ENCODE peak calls at places on chromosomes 7 and 10, in five cellular contexts. One of them, this sample, is unnamed. For H3K4me1 and H3K36me3, the result is how much of the 10 kb centered on the place peaks cover.

GRCh38 chr10:119625570-119626280 is 25.5 kb upstream of the BAG3 start:
- DNase-seq in upper lobe of right lung: no peak
- DNase-seq in psoas muscle: no peak
- DNase-seq in adrenal gland: no peak
- DNase-seq in suprapubic skin: no peak
- DNase-seq in this sample: no peak

GRCh38 chr7:143126146-143126545 is 5.7 kb upstream of the PIP start:
- DNase-seq in upper lobe of right lung: no peak
- DNase-seq in adrenal gland: no peak
- DNase-seq in psoas muscle: no peak
- DNase-seq in suprapubic skin: no peak
- DNase-seq in this sample: no peak

GRCh38 chr7:25860206-25860881 is 291.7 kb upstream of the NFE2L3 start:
- DNase-seq in upper lobe of right lung: no peak
- DNase-seq in psoas muscle: no peak
- DNase-seq in adrenal gland: no peak
- DNase-seq in suprapubic skin: no peak
- DNase-seq in this sample: no peak

GRCh38 chr7:46559194-46559576 is 638.1 kb upstream of the IGFBP3 start:
- DNase-seq in adrenal gland: no peak
- DNase-seq in psoas muscle: no peak
- DNase-seq in suprapubic skin: no peak
- DNase-seq in upper lobe of right lung: no peak
- DNase-seq in this sample: no peak

GRCh38 chr10:124493191-124493936 is 31.7 kb downstream of the LHPP start:
- DNase-seq in adrenal gland: no peak
- DNase-seq in upper lobe of right lung: no peak
- DNase-seq in psoas muscle: peak
- DNase-seq in suprapubic skin: no peak
- DNase-seq in this sample: no peak

GRCh38 chr7:79774150-79774549 is 320.7 kb upstream of the MAGI2 start:
- DNase-seq in psoas muscle: no peak
- DNase-seq in upper lobe of right lung: no peak
- DNase-seq in adrenal gland: no peak
- DNase-seq in suprapubic skin: no peak
- DNase-seq in this sample: no peak

GRCh38 chr10:131243076-131243475 is 68.4 kb downstream of the TCERG1L start:
- DNase-seq in adrenal gland: no peak
- DNase-seq in psoas muscle: no peak
- DNase-seq in suprapubic skin: no peak
- DNase-seq in upper lobe of right lung: peak
- DNase-seq in this sample: no peak

GRCh38 chr10:119364941-119365340 is 157.6 kb downstream of the GRK5 start:
- DNase-seq in upper lobe of right lung: no peak
- DNase-seq in adrenal gland: no peak
- DNase-seq in psoas muscle: no peak
- DNase-seq in suprapubic skin: no peak
- DNase-seq in this sample: no peak

GRCh38 chr10:49185213-49185612 is 3.0 kb downstream of the TMEM273 start:
- DNase-seq in psoas muscle: no peak
- DNase-seq in suprapubic skin: no peak
- DNase-seq in adrenal gland: no peak
- DNase-seq in upper lobe of right lung: no peak
- DNase-seq in this sample: no peak

GRCh38 chr10:69959911-69960310 is 92.7 kb upstream of the MACROH2A2 start:
- DNase-seq in psoas muscle: no peak
- DNase-seq in upper lobe of right lung: no peak
- DNase-seq in adrenal gland: peak
- DNase-seq in suprapubic skin: no peak
- DNase-seq in this sample: no peak

GRCh38 chr7:104936546-104936945 is 77.5 kb upstream of the KMT2E start:
- DNase-seq in adrenal gland: no peak
- DNase-seq in suprapubic skin: no peak
- DNase-seq in upper lobe of right lung: no peak
- DNase-seq in psoas muscle: no peak
- DNase-seq in this sample: no peak

GRCh38 chr10:3071405-3072198 is 4.3 kb downstream of the PFKP start:
- DNase-seq in psoas muscle: no peak
- DNase-seq in adrenal gland: no peak
- DNase-seq in upper lobe of right lung: no peak
- DNase-seq in suprapubic skin: no peak
- DNase-seq in this sample: no peak

GRCh38 chr10:89207181-89207800 is at the start of gene CH25H:
- DNase-seq in suprapubic skin: peak
- DNase-seq in upper lobe of right lung: peak
- DNase-seq in psoas muscle: peak
- DNase-seq in adrenal gland: peak
- DNase-seq in this sample: no peak

GRCh38 chr10:24574578-24575155 is 149.0 kb downstream of the ARHGAP21 start:
- DNase-seq in adrenal gland: no peak
- DNase-seq in suprapubic skin: no peak
- DNase-seq in upper lobe of right lung: no peak
- DNase-seq in psoas muscle: no peak
- DNase-seq in this sample: no peak

GRCh38 chr7:52009195-52009594 is 692.6 kb upstream of the COBL start:
- DNase-seq in suprapubic skin: no peak
- DNase-seq in upper lobe of right lung: no peak
- DNase-seq in adrenal gland: no peak
- DNase-seq in psoas muscle: no peak
- DNase-seq in this sample: no peak

GRCh38 chr10:118595598-118596425 is at the start of gene PRLHR:
- DNase-seq in adrenal gland: peak
- DNase-seq in psoas muscle: no peak
- DNase-seq in upper lobe of right lung: no peak
- DNase-seq in suprapubic skin: no peak
- DNase-seq in this sample: no peak

GRCh38 chr10:131739201-131739600 is 161.6 kb upstream of the PPP2R2D start:
- DNase-seq in suprapubic skin: no peak
- DNase-seq in adrenal gland: no peak
- DNase-seq in psoas muscle: peak
- DNase-seq in upper lobe of right lung: no peak
- DNase-seq in this sample: no peak

GRCh38 chr10:89663144-89663543 is 18.1 kb upstream of the PANK1 start:
- DNase-seq in psoas muscle: no peak
- DNase-seq in suprapubic skin: no peak
- DNase-seq in adrenal gland: no peak
- DNase-seq in upper lobe of right lung: no peak
- DNase-seq in this sample: no peak

GRCh38 chr10:19767876-19768275 is 48.4 kb upstream of the PLXDC2 start:
- DNase-seq in upper lobe of right lung: no peak
- DNase-seq in suprapubic skin: no peak
- DNase-seq in adrenal gland: no peak
- DNase-seq in psoas muscle: no peak
- DNase-seq in this sample: no peak

GRCh38 chr10:3886666-3887251 is 101.8 kb upstream of the KLF6 start:
- DNase-seq in psoas muscle: peak
- DNase-seq in adrenal gland: peak
- DNase-seq in suprapubic skin: no peak
- DNase-seq in upper lobe of right lung: no peak
- DNase-seq in this sample: no peak

GRCh38 chr7:120989571-120990220 is 1.2 kb downstream of the CPED1 start:
- DNase-seq in adrenal gland: peak
- DNase-seq in suprapubic skin: no peak
- DNase-seq in upper lobe of right lung: no peak
- DNase-seq in psoas muscle: peak
- DNase-seq in this sample: no peak

GRCh38 chr10:122054046-122055025 is 65.4 kb downstream of the TACC2 start:
- DNase-seq in adrenal gland: no peak
- DNase-seq in suprapubic skin: no peak
- DNase-seq in upper lobe of right lung: peak
- DNase-seq in psoas muscle: peak
- DNase-seq in this sample: no peak

GRCh38 chr7:141115949-141116348 is 42.1 kb downstream of the TMEM178B start:
- DNase-seq in suprapubic skin: no peak
- DNase-seq in psoas muscle: no peak
- DNase-seq in adrenal gland: no peak
- DNase-seq in upper lobe of right lung: no peak
- DNase-seq in this sample: no peak

GRCh38 chr10:15562578-15562977 is 157.1 kb downstream of the ITGA8 start:
- DNase-seq in suprapubic skin: no peak
- DNase-seq in upper lobe of right lung: no peak
- DNase-seq in adrenal gland: no peak
- DNase-seq in psoas muscle: no peak
- DNase-seq in this sample: no peak

GRCh38 chr10:15571570-15571969 is 148.2 kb downstream of the ITGA8 start:
- DNase-seq in suprapubic skin: no peak
- DNase-seq in upper lobe of right lung: no peak
- DNase-seq in adrenal gland: peak
- DNase-seq in psoas muscle: no peak
- DNase-seq in this sample: no peak

GRCh38 chr10:15563161-15563715 is 156.5 kb downstream of the ITGA8 start:
- DNase-seq in upper lobe of right lung: no peak
- DNase-seq in suprapubic skin: no peak
- DNase-seq in adrenal gland: no peak
- DNase-seq in psoas muscle: no peak
- DNase-seq in this sample: no peak

GRCh38 chr10:15562116-15562515 is 157.6 kb downstream of the ITGA8 start:
- DNase-seq in upper lobe of right lung: no peak
- DNase-seq in adrenal gland: no peak
- DNase-seq in suprapubic skin: no peak
- DNase-seq in psoas muscle: no peak
- DNase-seq in this sample: no peak

GRCh38 chr10:15567952-15568351 is 151.8 kb downstream of the ITGA8 start:
- DNase-seq in suprapubic skin: no peak
- DNase-seq in upper lobe of right lung: no peak
- DNase-seq in psoas muscle: no peak
- DNase-seq in adrenal gland: no peak
- DNase-seq in this sample: no peak
- H3K4me1 ChIP-seq in suprapubic skin: under half
- H3K4me1 ChIP-seq in upper lobe of right lung: under half
- H3K4me1 ChIP-seq in psoas muscle: under half
- H3K4me1 ChIP-seq in adrenal gland: under half
- H3K4me1 ChIP-seq in this sample: under half

GRCh38 chr7:116093516-116094301 is 63.1 kb upstream of the TFEC start:
- DNase-seq in psoas muscle: no peak
- DNase-seq in adrenal gland: no peak
- DNase-seq in suprapubic skin: no peak
- DNase-seq in upper lobe of right lung: no peak
- DNase-seq in this sample: no peak

GRCh38 chr7:116101709-116102108 is 71.1 kb upstream of the TFEC start:
- DNase-seq in upper lobe of right lung: no peak
- DNase-seq in adrenal gland: no peak
- DNase-seq in psoas muscle: no peak
- DNase-seq in suprapubic skin: no peak
- DNase-seq in this sample: no peak

GRCh38 chr7:116098175-116098574 is 67.6 kb upstream of the TFEC start:
- DNase-seq in suprapubic skin: no peak
- DNase-seq in psoas muscle: no peak
- DNase-seq in upper lobe of right lung: no peak
- DNase-seq in adrenal gland: no peak
- DNase-seq in this sample: no peak

DNA sequence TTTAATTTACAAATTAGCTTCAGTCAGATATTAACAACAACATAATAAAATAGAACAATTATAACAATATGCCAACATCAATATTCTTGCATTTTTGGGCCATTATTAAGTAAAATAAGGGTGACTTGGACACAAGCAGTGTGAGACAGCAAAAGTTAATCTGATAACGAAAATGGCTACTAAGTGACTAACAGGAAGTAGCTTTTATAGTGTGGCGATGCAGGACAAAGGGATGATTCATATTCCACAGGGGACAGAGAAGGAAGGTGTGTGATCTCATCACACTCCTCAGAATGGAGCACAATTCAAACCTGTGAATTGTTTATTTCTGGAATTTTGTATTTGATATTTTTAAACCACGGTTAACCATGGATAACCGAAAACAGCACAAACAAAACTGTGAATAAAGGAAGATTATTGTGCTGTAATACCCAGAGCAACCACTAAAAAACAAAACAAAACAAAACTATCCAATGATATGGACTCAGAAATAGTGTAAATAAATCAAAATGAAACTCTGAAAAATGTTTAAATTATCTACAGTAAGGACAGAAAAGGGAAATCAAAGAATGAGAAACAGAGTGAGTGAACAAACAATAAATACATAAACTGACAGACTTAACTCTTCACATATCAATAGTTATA is 66.9 kb upstream of the TFEC start:
- DNase-seq in suprapubic skin: no peak
- DNase-seq in adrenal gland: no peak
- DNase-seq in upper lobe of right lung: no peak
- DNase-seq in psoas muscle: no peak
- DNase-seq in this sample: no peak
- TF ChIP-seq CTCF in suprapubic skin: no peak
- TF ChIP-seq CTCF in adrenal gland: no peak
- TF ChIP-seq CTCF in upper lobe of right lung: no peak
- TF ChIP-seq CTCF in psoas muscle: no peak
- TF ChIP-seq CTCF in this sample: peak

DNA sequence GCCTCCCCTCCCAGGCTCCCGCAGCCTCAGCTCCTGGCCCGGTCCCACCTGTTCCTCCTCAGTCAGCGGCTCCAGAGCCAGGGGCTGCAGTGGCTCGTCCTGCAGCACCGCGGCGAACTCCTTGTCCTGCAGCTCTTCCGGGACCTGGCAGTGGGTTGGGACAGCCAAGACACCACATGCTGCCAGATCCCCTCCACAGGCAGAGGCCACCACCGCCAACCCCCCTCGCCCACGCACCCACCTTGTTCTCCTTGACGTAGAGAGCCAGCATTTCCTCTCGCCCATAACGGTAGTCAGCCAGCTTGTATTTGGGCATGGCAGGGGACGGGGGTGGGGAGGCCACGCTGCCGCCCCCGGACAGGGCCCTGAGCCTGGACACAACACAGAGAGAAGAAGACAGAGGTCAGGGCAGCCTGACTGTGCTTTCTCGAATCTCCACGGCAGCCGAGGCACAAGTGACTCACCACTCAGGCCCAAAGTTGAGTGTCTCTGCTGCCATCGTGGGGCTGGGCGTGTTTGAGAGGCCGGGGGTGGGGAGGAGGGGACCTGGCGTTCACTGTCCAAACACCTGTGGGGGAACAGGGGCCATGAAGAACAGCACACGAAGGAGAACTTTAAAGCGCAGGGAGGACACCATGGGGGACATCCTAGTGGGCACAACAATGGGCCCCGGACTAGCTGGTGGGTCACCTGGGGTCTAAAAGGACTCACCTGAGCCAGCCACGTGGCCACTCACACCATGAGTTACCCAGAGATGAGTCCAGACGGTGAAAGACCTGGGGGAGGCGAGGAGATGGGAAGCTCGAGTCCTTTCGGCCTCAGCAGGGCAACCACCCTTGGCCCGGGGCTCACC is 6.1 kb downstream of the GIGYF1 start:
- DNase-seq in adrenal gland: peak
- DNase-seq in suprapubic skin: no peak
- DNase-seq in psoas muscle: peak
- DNase-seq in upper lobe of right lung: no peak
- DNase-seq in this sample: no peak
- H3K36me3 ChIP-seq in adrenal gland: under half
- H3K36me3 ChIP-seq in suprapubic skin: half or more
- H3K36me3 ChIP-seq in psoas muscle: under half
- H3K36me3 ChIP-seq in upper lobe of right lung: half or more
- H3K36me3 ChIP-seq in this sample: under half

DNA sequence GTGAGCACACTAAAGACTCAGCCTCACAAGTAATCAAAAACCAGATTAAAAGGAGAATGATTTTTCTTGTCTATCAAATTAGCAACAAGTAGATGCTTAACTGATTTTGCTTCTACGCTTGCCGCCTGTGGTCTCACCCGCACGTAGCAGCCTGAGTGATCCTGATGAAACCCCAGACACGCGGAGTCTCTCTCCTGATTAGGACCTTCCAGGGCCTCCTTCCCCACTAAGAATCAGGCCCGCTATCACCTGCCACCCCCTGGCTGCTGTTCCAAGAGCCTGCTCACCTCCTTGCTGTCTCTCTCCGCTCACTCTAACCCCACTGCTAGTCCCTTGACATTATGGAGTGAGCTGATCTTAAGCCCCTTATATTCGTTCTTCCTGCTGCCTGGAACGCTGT is 325.9 kb upstream of the NRP1 start:
- DNase-seq in adrenal gland: no peak
- DNase-seq in psoas muscle: no peak
- DNase-seq in upper lobe of right lung: no peak
- DNase-seq in suprapubic skin: no peak
- DNase-seq in this sample: no peak
- H3K4me1 ChIP-seq in adrenal gland: under half
- H3K4me1 ChIP-seq in psoas muscle: under half
- H3K4me1 ChIP-seq in upper lobe of right lung: under half
- H3K4me1 ChIP-seq in suprapubic skin: under half
- H3K4me1 ChIP-seq in this sample: under half